ENCODE peak calls at places on chromosomes 13 and 19, in five cellular contexts. H, V, I, Y and D are unnamed samples.

GRCh38 chr19:16066611-16067104 is 9.6 kb upstream of the TPM4 start:
- DNase-seq in H (no peak), V (peak; percentile 88), I (peak; percentile 62), Y (peak; percentile 25), D (no peak)

GRCh38 chr13:104008075-104008474 is 941.9 kb upstream of the SLC10A2 start:
- DNase-seq in Y (no peak), I (no peak), V (no peak), H (no peak), D (no peak)

GRCh38 chr19:3556978-3557460 is 367 bp downstream of the MFSD12 start:
- DNase-seq in I (peak; percentile 63), Y (peak; percentile 29), V (peak; percentile 67), H (no peak), D (no peak)

GRCh38 chr13:60758637-60759036 is 361.6 kb downstream of the TDRD3 start:
- DNase-seq in Y (no peak), H (no peak), V (no peak), I (peak; percentile 1), D (no peak)

GRCh38 chr13:74074723-74075122 is 59.5 kb downstream of the KLF12 start:
- DNase-seq in Y (peak; percentile 17), H (no peak), I (peak; percentile 24), V (no peak), D (no peak)

GRCh38 chr13:24050796-24051715 is 109.5 kb upstream of the SPATA13 start:
- DNase-seq in Y (no peak), V (no peak), H (no peak), I (peak; percentile 32), D (no peak)

GRCh38 chr19:56106397-56106849 is 14.7 kb downstream of the ZNF787 start:
- DNase-seq in Y (no peak), I (no peak), H (no peak), V (peak; percentile 88), D (no peak)

GRCh38 chr19:30001794-30002193 is 59.8 kb downstream of the URI1 start:
- DNase-seq in H (no peak), Y (no peak), I (no peak), V (no peak), D (no peak)

GRCh38 chr19:46624958-46625661 is at the start of gene PTGIR:
- DNase-seq in Y (peak; percentile 85), H (no peak), V (no peak), I (no peak), D (no peak)

GRCh38 chr13:85316501-85316900 is 482.7 kb downstream of the SLITRK6 start:
- DNase-seq in H (no peak), I (no peak), V (no peak), Y (no peak), D (no peak)

GRCh38 chr13:50636007-50636704 is 207.3 kb downstream of the DLEU7 start:
- DNase-seq in I (no peak), Y (no peak), V (no peak), H (no peak), D (no peak)

GRCh38 chr13:93951153-93951552 is 528.3 kb downstream of the DCT start:
- DNase-seq in H (no peak), Y (peak; percentile 8), I (no peak), V (no peak), D (no peak)
- TF ChIP-seq CTCF in H (no peak), Y (peak; percentile 46), I (peak; percentile 7), V (no peak), D (peak; percentile 29)

GRCh38 chr19:19109601-19110000 is 28.7 kb downstream of the TMEM161A start:
- DNase-seq in V (no peak), H (no peak), Y (peak; percentile 17), I (no peak), D (no peak)

GRCh38 chr19:19111138-19111835 is 27.0 kb downstream of the TMEM161A start:
- DNase-seq in Y (no peak), I (no peak), H (no peak), V (no peak), D (no peak)

GRCh38 chr19:19113040-19113541 is 25.2 kb downstream of the TMEM161A start:
- DNase-seq in H (no peak), Y (peak; percentile 28), I (no peak), V (no peak), D (no peak)

GRCh38 chr19:19111967-19112580 is 26.2 kb downstream of the TMEM161A start:
- DNase-seq in V (no peak), H (no peak), Y (no peak), I (no peak), D (no peak)

GRCh38 chr19:19110410-19111137 is 27.7 kb downstream of the TMEM161A start:
- DNase-seq in H (no peak), Y (no peak), I (no peak), V (no peak), D (no peak)
- TF ChIP-seq CTCF in H (no peak), Y (peak; percentile 45), I (peak; percentile 20), V (no peak), D (peak; percentile 39)

GRCh38 chr19:1953441-1954094 is 12.6 kb downstream of the CSNK1G2 start:
- DNase-seq in I (no peak), V (no peak), H (no peak), Y (no peak), D (no peak)
- TF ChIP-seq CTCF in I (no peak), V (no peak), H (no peak), Y (no peak), D (no peak)

DNA sequence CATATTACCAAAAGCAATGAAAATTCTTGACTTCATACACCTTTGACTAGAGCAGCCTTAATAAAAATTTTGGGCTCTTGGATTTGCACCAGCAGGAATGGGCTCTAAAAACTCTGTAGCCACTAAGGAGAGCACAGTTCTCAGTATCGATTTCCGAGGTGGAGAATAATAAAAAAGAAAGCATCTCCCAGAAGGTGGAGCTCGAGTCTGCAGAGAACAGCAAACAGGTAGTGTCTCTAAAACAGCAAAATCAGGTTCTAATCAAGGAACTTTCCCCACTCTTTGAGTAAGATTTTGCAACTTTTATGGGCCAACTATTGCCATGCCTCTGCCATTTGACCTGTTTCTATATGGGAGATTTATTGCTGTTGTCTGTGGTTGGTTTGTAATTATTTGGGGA is 258.7 kb upstream of the GPC6 start:
- DNase-seq in Y (no peak), H (no peak), V (no peak), I (peak; percentile 9), D (no peak)
- TF ChIP-seq CTCF in Y (peak; percentile 25), H (no peak), V (no peak), I (peak; percentile 56), D (peak; percentile 52)

GRCh38 chr19:18866800-18867123 is 29.2 kb downstream of the CERS1 start:
- DNase-seq in Y (no peak), H (no peak), V (no peak), I (no peak), D (no peak)
- TF ChIP-seq CTCF in Y (peak; percentile 3), H (no peak), V (no peak), I (no peak), D (no peak)

GRCh38 chr13:111219950-111220349 is 100.5 kb upstream of the TEX29 start:
- DNase-seq in H (no peak), I (no peak), V (no peak), Y (no peak), D (no peak)
- TF ChIP-seq CTCF in H (no peak), I (no peak), V (no peak), Y (no peak), D (no peak)

GRCh38 chr13:65985632-65986031 is 1244.5 kb downstream of the PCDH9 start:
- DNase-seq in I (no peak), H (no peak), V (no peak), Y (no peak), D (no peak)
- TF ChIP-seq CTCF in I (no peak), H (no peak), V (no peak), Y (peak; percentile 12), D (no peak)

GRCh38 chr13:32378012-32378411 is 49.9 kb downstream of the N4BP2L1 start:
- DNase-seq in Y (no peak), I (no peak), H (no peak), V (no peak), D (no peak)

GRCh38 chr13:32385369-32385768 is 42.6 kb downstream of the N4BP2L1 start:
- DNase-seq in Y (no peak), I (no peak), V (no peak), H (no peak), D (no peak)

GRCh38 chr13:32384702-32385101 is 43.2 kb downstream of the N4BP2L1 start:
- DNase-seq in V (no peak), Y (no peak), H (no peak), I (no peak), D (no peak)

GRCh38 chr13:32383836-32384618 is 43.9 kb downstream of the N4BP2L1 start:
- DNase-seq in V (no peak), I (no peak), Y (no peak), H (no peak), D (no peak)

GRCh38 chr13:32381539-32381938 is 46.4 kb downstream of the N4BP2L1 start:
- DNase-seq in H (no peak), V (peak; percentile 2), I (peak; percentile 13), Y (peak; percentile 30), D (no peak)
- TF ChIP-seq CTCF in H (no peak), V (no peak), I (peak; percentile 64), Y (peak; percentile 62), D (peak; percentile 63)

GRCh38 chr19:12907166-12907565 is 11.9 kb downstream of the SYCE2 start:
- DNase-seq in Y (no peak), H (no peak), I (no peak), V (peak; percentile 31), D (no peak)

GRCh38 chr19:12918253-12918652 is 840 bp downstream of the SYCE2 start:
- DNase-seq in H (no peak), V (no peak), Y (no peak), I (no peak), D (no peak)

GRCh38 chr19:12913871-12914690 is 5.0 kb downstream of the SYCE2 start:
- DNase-seq in I (no peak), H (no peak), V (no peak), Y (no peak), D (no peak)

DNA sequence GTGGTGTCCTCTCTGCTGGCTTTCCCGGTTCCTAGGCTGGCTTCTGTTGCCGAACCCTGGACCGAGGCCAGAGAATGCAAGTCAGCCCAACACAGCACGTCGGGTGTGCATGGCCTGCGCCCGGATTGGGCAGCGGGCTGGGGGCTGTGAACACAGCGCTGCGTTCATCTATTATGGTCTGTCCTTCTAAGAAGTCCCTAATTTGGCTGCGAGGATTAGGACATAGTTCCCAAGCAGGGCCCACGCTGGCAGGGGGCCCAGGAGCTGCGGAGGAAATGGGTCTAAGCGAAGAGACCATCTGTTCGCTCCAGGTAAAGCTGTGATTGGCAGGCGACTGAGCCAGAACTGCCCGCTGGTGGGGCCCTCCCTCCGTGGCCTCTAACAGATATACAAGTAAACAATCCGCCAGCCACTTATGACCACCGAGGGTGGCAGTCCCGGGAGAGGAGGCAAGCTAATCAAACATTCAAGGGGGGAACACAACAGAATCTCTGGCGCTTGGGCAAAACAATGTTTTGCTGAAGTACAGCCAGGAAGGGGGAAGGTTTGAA is 6.0 kb downstream of the SYCE2 start:
- DNase-seq in I (no peak), Y (no peak), V (no peak), H (no peak), D (no peak)
- TF ChIP-seq CTCF in I (no peak), Y (no peak), V (no peak), H (no peak), D (no peak)